ENCODE peak calls at places on chromosomes 1 and 21, in seven cellular contexts. One of them, this sample, is unnamed.

GRCh38 chr1:41728403-41729202 is 190.1 kb downstream of the HIVEP3 start:
- DNase-seq in T-helper 1 cell: no peak
- DNase-seq in GOT3: no peak
- DNase-seq in AG09309: no peak
- DNase-seq in GF-D8: no peak
- DNase-seq in NCI-H345: no peak
- DNase-seq in EL: no peak
- DNase-seq in this sample: no peak

GRCh38 chr1:218521414-218522169 is 176.5 kb downstream of the TGFB2 start:
- DNase-seq in AG09309: no peak
- DNase-seq in GOT3: no peak
- DNase-seq in NCI-H345: peak; percentile 23
- DNase-seq in T-helper 1 cell: no peak
- DNase-seq in EL: peak; percentile 70
- DNase-seq in GF-D8: no peak
- DNase-seq in this sample: no peak

GRCh38 chr21:31180256-31181088 is 142.2 kb upstream of the KRTAP19-8 start:
- DNase-seq in GOT3: no peak
- DNase-seq in GF-D8: no peak
- DNase-seq in NCI-H345: peak; percentile 17
- DNase-seq in EL: peak; percentile 26
- DNase-seq in T-helper 1 cell: no peak
- DNase-seq in AG09309: no peak
- DNase-seq in this sample: no peak

GRCh38 chr1:83559090-83559489 is 439.8 kb downstream of the TTLL7 start:
- DNase-seq in GF-D8: no peak
- DNase-seq in NCI-H345: no peak
- DNase-seq in GOT3: no peak
- DNase-seq in EL: no peak
- DNase-seq in T-helper 1 cell: no peak
- DNase-seq in AG09309: no peak
- DNase-seq in this sample: no peak

GRCh38 chr1:5513891-5514515 is 478.2 kb downstream of the NPHP4 start:
- DNase-seq in T-helper 1 cell: no peak
- DNase-seq in NCI-H345: peak; percentile 94
- DNase-seq in GOT3: no peak
- DNase-seq in EL: no peak
- DNase-seq in AG09309: no peak
- DNase-seq in GF-D8: no peak
- DNase-seq in this sample: no peak

GRCh38 chr21:29800051-29800450 is 139.7 kb downstream of the GRIK1 start:
- DNase-seq in AG09309: no peak
- DNase-seq in GF-D8: no peak
- DNase-seq in NCI-H345: no peak
- DNase-seq in EL: no peak
- DNase-seq in GOT3: no peak
- DNase-seq in T-helper 1 cell: no peak
- DNase-seq in this sample: no peak

GRCh38 chr1:70353641-70354331 is 736 bp downstream of the ANKRD13C start:
- DNase-seq in GF-D8: no peak
- DNase-seq in EL: peak; percentile 84
- DNase-seq in GOT3: peak; percentile 43
- DNase-seq in NCI-H345: peak; percentile 46
- DNase-seq in T-helper 1 cell: no peak
- DNase-seq in AG09309: no peak
- DNase-seq in this sample: peak; percentile 46

GRCh38 chr21:38822754-38823374 is 17.1 kb downstream of the ETS2 start:
- DNase-seq in AG09309: no peak
- DNase-seq in GOT3: no peak
- DNase-seq in NCI-H345: no peak
- DNase-seq in EL: no peak
- DNase-seq in GF-D8: no peak
- DNase-seq in T-helper 1 cell: no peak
- DNase-seq in this sample: no peak

GRCh38 chr1:215119071-215119470 is 36.5 kb downstream of the KCNK2 start:
- DNase-seq in NCI-H345: no peak
- DNase-seq in GF-D8: no peak
- DNase-seq in GOT3: no peak
- DNase-seq in EL: no peak
- DNase-seq in T-helper 1 cell: no peak
- DNase-seq in AG09309: no peak
- DNase-seq in this sample: no peak

GRCh38 chr21:44802396-44803153 is 955 bp upstream of the UBE2G2 start:
- DNase-seq in GOT3: no peak
- DNase-seq in EL: peak; percentile 33
- DNase-seq in NCI-H345: no peak
- DNase-seq in GF-D8: no peak
- DNase-seq in T-helper 1 cell: no peak
- DNase-seq in AG09309: no peak
- DNase-seq in this sample: no peak

GRCh38 chr1:65044411-65044810 is 78.1 kb upstream of the JAK1 start:
- DNase-seq in GF-D8: no peak
- DNase-seq in AG09309: no peak
- DNase-seq in GOT3: no peak
- DNase-seq in T-helper 1 cell: no peak
- DNase-seq in EL: no peak
- DNase-seq in NCI-H345: no peak
- DNase-seq in this sample: no peak

GRCh38 chr1:100879422-100879821 is 15.2 kb downstream of the EXTL2 start:
- DNase-seq in NCI-H345: no peak
- DNase-seq in AG09309: no peak
- DNase-seq in EL: no peak
- DNase-seq in GF-D8: no peak
- DNase-seq in GOT3: no peak
- DNase-seq in T-helper 1 cell: no peak
- DNase-seq in this sample: no peak

GRCh38 chr1:31802190-31803150 is 13.4 kb downstream of the SPOCD1 start:
- DNase-seq in GOT3: no peak
- DNase-seq in EL: no peak
- DNase-seq in T-helper 1 cell: no peak
- DNase-seq in NCI-H345: no peak
- DNase-seq in AG09309: no peak
- DNase-seq in GF-D8: no peak
- DNase-seq in this sample: no peak

GRCh38 chr1:203796223-203796747 is 862 bp downstream of the ZBED6 start:
- DNase-seq in GOT3: no peak
- DNase-seq in EL: peak; percentile 52
- DNase-seq in NCI-H345: peak; percentile 36
- DNase-seq in AG09309: no peak
- DNase-seq in T-helper 1 cell: peak; percentile 5
- DNase-seq in GF-D8: no peak
- DNase-seq in this sample: no peak

GRCh38 chr1:111768023-111768422 is 12.3 kb downstream of the DDX20 start:
- DNase-seq in AG09309: no peak
- DNase-seq in NCI-H345: peak; percentile 42
- DNase-seq in GOT3: no peak
- DNase-seq in T-helper 1 cell: no peak
- DNase-seq in GF-D8: no peak
- DNase-seq in EL: no peak
- DNase-seq in this sample: no peak

GRCh38 chr1:87180682-87181081 is 148.0 kb upstream of the LMO4 start:
- DNase-seq in NCI-H345: no peak
- DNase-seq in T-helper 1 cell: no peak
- DNase-seq in GOT3: no peak
- DNase-seq in AG09309: no peak
- DNase-seq in GF-D8: peak; percentile 39
- DNase-seq in EL: no peak
- DNase-seq in this sample: no peak

GRCh38 chr1:6435129-6435528 is 10.6 kb downstream of the ESPN start:
- DNase-seq in GF-D8: no peak
- DNase-seq in GOT3: no peak
- DNase-seq in AG09309: no peak
- DNase-seq in T-helper 1 cell: no peak
- DNase-seq in NCI-H345: no peak
- DNase-seq in EL: no peak
- DNase-seq in this sample: no peak

GRCh38 chr1:182460550-182460951 is 10.6 kb downstream of the RGSL1 start:
- DNase-seq in EL: no peak
- DNase-seq in GOT3: no peak
- DNase-seq in GF-D8: peak; percentile 90
- DNase-seq in T-helper 1 cell: no peak
- DNase-seq in NCI-H345: no peak
- DNase-seq in AG09309: peak; percentile 10
- DNase-seq in this sample: no peak

GRCh38 chr1:168709896-168710305 is 19.1 kb downstream of the DPT start:
- DNase-seq in NCI-H345: no peak
- DNase-seq in EL: peak; percentile 81
- DNase-seq in GF-D8: no peak
- DNase-seq in GOT3: no peak
- DNase-seq in T-helper 1 cell: no peak
- DNase-seq in AG09309: peak; percentile 67
- DNase-seq in this sample: no peak

GRCh38 chr1:228684609-228685008 is 50.7 kb upstream of the RHOU start:
- DNase-seq in EL: no peak
- DNase-seq in NCI-H345: no peak
- DNase-seq in GOT3: no peak
- DNase-seq in AG09309: no peak
- DNase-seq in T-helper 1 cell: no peak
- DNase-seq in GF-D8: no peak
- DNase-seq in this sample: no peak

GRCh38 chr21:34705032-34705431 is 36.2 kb downstream of the CLIC6 start:
- DNase-seq in EL: no peak
- DNase-seq in T-helper 1 cell: no peak
- DNase-seq in GF-D8: no peak
- DNase-seq in NCI-H345: no peak
- DNase-seq in AG09309: no peak
- DNase-seq in GOT3: no peak
- DNase-seq in this sample: no peak

GRCh38 chr1:154386643-154387352 is 18.3 kb upstream of the IL6R start:
- DNase-seq in GF-D8: no peak
- DNase-seq in GOT3: no peak
- DNase-seq in AG09309: no peak
- DNase-seq in EL: peak; percentile 8
- DNase-seq in T-helper 1 cell: peak; percentile 58
- DNase-seq in NCI-H345: no peak
- DNase-seq in this sample: no peak

GRCh38 chr21:33642896-33643657 is 776 bp downstream of the ITSN1 start:
- DNase-seq in NCI-H345: peak; percentile 49
- DNase-seq in T-helper 1 cell: no peak
- DNase-seq in AG09309: no peak
- DNase-seq in GF-D8: no peak
- DNase-seq in EL: peak; percentile 45
- DNase-seq in GOT3: no peak
- DNase-seq in this sample: no peak

GRCh38 chr1:88357690-88358089 is 326.4 kb upstream of the PKN2 start:
- DNase-seq in GOT3: no peak
- DNase-seq in EL: no peak
- DNase-seq in NCI-H345: no peak
- DNase-seq in GF-D8: no peak
- DNase-seq in AG09309: no peak
- DNase-seq in T-helper 1 cell: no peak
- DNase-seq in this sample: no peak

GRCh38 chr1:63423649-63424048 is 56.2 kb downstream of the ALG6 start:
- DNase-seq in NCI-H345: no peak
- DNase-seq in T-helper 1 cell: no peak
- DNase-seq in GF-D8: no peak
- DNase-seq in EL: no peak
- DNase-seq in GOT3: no peak
- DNase-seq in AG09309: no peak
- DNase-seq in this sample: no peak

GRCh38 chr1:45306319-45306718 is 20.4 kb upstream of the HPDL start:
- DNase-seq in AG09309: peak; percentile 7
- DNase-seq in T-helper 1 cell: no peak
- DNase-seq in NCI-H345: no peak
- DNase-seq in GF-D8: no peak
- DNase-seq in GOT3: no peak
- DNase-seq in EL: peak; percentile 64
- DNase-seq in this sample: no peak

GRCh38 chr1:173568483-173568882 is 34.4 kb downstream of the SLC9C2 start:
- DNase-seq in T-helper 1 cell: no peak
- DNase-seq in GOT3: no peak
- DNase-seq in AG09309: no peak
- DNase-seq in GF-D8: no peak
- DNase-seq in NCI-H345: no peak
- DNase-seq in EL: no peak
- DNase-seq in this sample: no peak

GRCh38 chr1:151985270-151985669 is 8.4 kb downstream of the S100A10 start:
- DNase-seq in GF-D8: no peak
- DNase-seq in T-helper 1 cell: no peak
- DNase-seq in NCI-H345: no peak
- DNase-seq in EL: no peak
- DNase-seq in GOT3: no peak
- DNase-seq in AG09309: no peak
- DNase-seq in this sample: no peak

GRCh38 chr1:16978589-16979474 is 1.6 kb downstream of the MFAP2 start:
- DNase-seq in GF-D8: no peak
- DNase-seq in AG09309: peak; percentile 90
- DNase-seq in EL: peak; percentile 89
- DNase-seq in NCI-H345: no peak
- DNase-seq in T-helper 1 cell: no peak
- DNase-seq in GOT3: no peak
- DNase-seq in this sample: peak; percentile 82

GRCh38 chr1:60696512-60696911 is 385.8 kb upstream of the NFIA start:
- DNase-seq in T-helper 1 cell: no peak
- DNase-seq in EL: no peak
- DNase-seq in NCI-H345: no peak
- DNase-seq in GOT3: no peak
- DNase-seq in AG09309: no peak
- DNase-seq in GF-D8: no peak
- DNase-seq in this sample: no peak

GRCh38 chr1:40338745-40339419 is 21.8 kb upstream of the COL9A2 start:
- DNase-seq in T-helper 1 cell: peak; percentile 73
- DNase-seq in AG09309: no peak
- DNase-seq in EL: peak; percentile 79
- DNase-seq in GOT3: peak; percentile 51
- DNase-seq in NCI-H345: peak; percentile 81
- DNase-seq in GF-D8: peak; percentile 29
- DNase-seq in this sample: peak; percentile 45

GRCh38 chr1:236952279-236953003 is 51.8 kb downstream of the MT1HL1 start:
- DNase-seq in GF-D8: no peak
- DNase-seq in GOT3: no peak
- DNase-seq in T-helper 1 cell: no peak
- DNase-seq in NCI-H345: no peak
- DNase-seq in AG09309: no peak
- DNase-seq in EL: no peak
- DNase-seq in this sample: no peak

GRCh38 chr1:212554401-212554800 is 54.2 kb upstream of the ATF3 start:
- DNase-seq in AG09309: no peak
- DNase-seq in GOT3: peak; percentile 33
- DNase-seq in GF-D8: no peak
- DNase-seq in NCI-H345: no peak
- DNase-seq in T-helper 1 cell: no peak
- DNase-seq in EL: peak; percentile 45
- DNase-seq in this sample: no peak

This sample was measured in AG04450.